ENCODE peak calls at places on chromosomes 6 and 20, in nine cellular contexts. One of them, this sample, is unnamed.

GRCh38 chr6:91606148-91606901 is 1019.5 kb upstream of the MAP3K7 start:
- DNase-seq in brain microvascular endothelial cell: no peak
- DNase-seq in GM12878: no peak
- DNase-seq in NB4: no peak
- DNase-seq in heart right ventricle: no peak
- DNase-seq in IMR-90: no peak
- DNase-seq in ascending aorta: no peak
- DNase-seq in foreskin fibroblast: no peak
- DNase-seq in body of pancreas: no peak
- DNase-seq in this sample: no peak

GRCh38 chr20:33306228-33306627 is 23.2 kb downstream of the BPIFB1 start:
- DNase-seq in brain microvascular endothelial cell: no peak
- DNase-seq in GM12878: no peak
- DNase-seq in NB4: no peak
- DNase-seq in heart right ventricle: no peak
- DNase-seq in IMR-90: no peak
- DNase-seq in ascending aorta: no peak
- DNase-seq in foreskin fibroblast: no peak
- DNase-seq in body of pancreas: no peak
- DNase-seq in this sample: no peak

GRCh38 chr6:121437861-121438651 is 2.6 kb downstream of the GJA1 start:
- DNase-seq in brain microvascular endothelial cell: peak
- DNase-seq in GM12878: no peak
- DNase-seq in NB4: peak
- DNase-seq in heart right ventricle: peak
- DNase-seq in IMR-90: peak
- DNase-seq in ascending aorta: peak
- DNase-seq in foreskin fibroblast: peak
- DNase-seq in body of pancreas: peak
- DNase-seq in this sample: no peak

GRCh38 chr6:45472383-45472782 is 94.6 kb upstream of the SUPT3H start:
- DNase-seq in brain microvascular endothelial cell: peak
- DNase-seq in GM12878: no peak
- DNase-seq in NB4: no peak
- DNase-seq in heart right ventricle: peak
- DNase-seq in IMR-90: peak
- DNase-seq in ascending aorta: no peak
- DNase-seq in foreskin fibroblast: peak
- DNase-seq in body of pancreas: no peak
- DNase-seq in this sample: no peak

GRCh38 chr6:74638467-74638866 is 567.4 kb downstream of the COL12A1 start:
- DNase-seq in brain microvascular endothelial cell: no peak
- DNase-seq in GM12878: no peak
- DNase-seq in NB4: no peak
- DNase-seq in heart right ventricle: no peak
- DNase-seq in IMR-90: no peak
- DNase-seq in ascending aorta: no peak
- DNase-seq in foreskin fibroblast: peak
- DNase-seq in body of pancreas: no peak
- DNase-seq in this sample: no peak

GRCh38 chr20:22383156-22383555 is 201.2 kb downstream of the FOXA2 start:
- DNase-seq in brain microvascular endothelial cell: no peak
- DNase-seq in GM12878: no peak
- DNase-seq in NB4: no peak
- DNase-seq in heart right ventricle: no peak
- DNase-seq in IMR-90: no peak
- DNase-seq in ascending aorta: no peak
- DNase-seq in foreskin fibroblast: no peak
- DNase-seq in body of pancreas: no peak
- DNase-seq in this sample: no peak

GRCh38 chr6:118881440-118882313 is 12.3 kb upstream of the ASF1A start:
- DNase-seq in brain microvascular endothelial cell: no peak
- DNase-seq in GM12878: no peak
- DNase-seq in NB4: no peak
- DNase-seq in heart right ventricle: no peak
- DNase-seq in IMR-90: no peak
- DNase-seq in ascending aorta: no peak
- DNase-seq in foreskin fibroblast: no peak
- DNase-seq in body of pancreas: no peak
- DNase-seq in this sample: no peak

GRCh38 chr20:44035924-44036323 is 121.3 kb downstream of the TOX2 start:
- DNase-seq in brain microvascular endothelial cell: no peak
- DNase-seq in GM12878: no peak
- DNase-seq in NB4: no peak
- DNase-seq in heart right ventricle: no peak
- DNase-seq in IMR-90: no peak
- DNase-seq in ascending aorta: peak
- DNase-seq in foreskin fibroblast: no peak
- DNase-seq in body of pancreas: no peak
- DNase-seq in this sample: no peak

GRCh38 chr20:57078101-57078500 is 188.3 kb downstream of the BMP7 start:
- DNase-seq in brain microvascular endothelial cell: no peak
- DNase-seq in GM12878: no peak
- DNase-seq in NB4: no peak
- DNase-seq in heart right ventricle: no peak
- DNase-seq in IMR-90: no peak
- DNase-seq in ascending aorta: no peak
- DNase-seq in foreskin fibroblast: no peak
- DNase-seq in body of pancreas: no peak
- DNase-seq in this sample: no peak

GRCh38 chr6:39876111-39876510 is 58.2 kb downstream of the MOCS1 start:
- DNase-seq in brain microvascular endothelial cell: no peak
- DNase-seq in GM12878: no peak
- DNase-seq in NB4: no peak
- DNase-seq in heart right ventricle: no peak
- DNase-seq in IMR-90: peak
- DNase-seq in ascending aorta: no peak
- DNase-seq in foreskin fibroblast: no peak
- DNase-seq in body of pancreas: no peak
- DNase-seq in this sample: no peak

GRCh38 chr6:114342086-114342825 is 567 bp downstream of the HS3ST5 start:
- DNase-seq in brain microvascular endothelial cell: no peak
- DNase-seq in GM12878: no peak
- DNase-seq in NB4: no peak
- DNase-seq in heart right ventricle: no peak
- DNase-seq in IMR-90: no peak
- DNase-seq in ascending aorta: no peak
- DNase-seq in foreskin fibroblast: peak
- DNase-seq in body of pancreas: peak
- DNase-seq in this sample: no peak

GRCh38 chr6:105402090-105402980 is 547 bp downstream of the PREP start:
- DNase-seq in brain microvascular endothelial cell: peak
- DNase-seq in GM12878: no peak
- DNase-seq in NB4: peak
- DNase-seq in heart right ventricle: peak
- DNase-seq in IMR-90: peak
- DNase-seq in ascending aorta: peak
- DNase-seq in foreskin fibroblast: peak
- DNase-seq in body of pancreas: no peak
- DNase-seq in this sample: no peak
- TF ChIP-seq CTCF in brain microvascular endothelial cell: no peak
- TF ChIP-seq CTCF in GM12878: no peak
- TF ChIP-seq CTCF in NB4: no peak
- TF ChIP-seq CTCF in heart right ventricle: no peak
- TF ChIP-seq CTCF in IMR-90: no peak
- TF ChIP-seq CTCF in ascending aorta: no peak
- TF ChIP-seq CTCF in foreskin fibroblast: no peak
- TF ChIP-seq CTCF in body of pancreas: no peak
- TF ChIP-seq CTCF in this sample: no peak

DNA sequence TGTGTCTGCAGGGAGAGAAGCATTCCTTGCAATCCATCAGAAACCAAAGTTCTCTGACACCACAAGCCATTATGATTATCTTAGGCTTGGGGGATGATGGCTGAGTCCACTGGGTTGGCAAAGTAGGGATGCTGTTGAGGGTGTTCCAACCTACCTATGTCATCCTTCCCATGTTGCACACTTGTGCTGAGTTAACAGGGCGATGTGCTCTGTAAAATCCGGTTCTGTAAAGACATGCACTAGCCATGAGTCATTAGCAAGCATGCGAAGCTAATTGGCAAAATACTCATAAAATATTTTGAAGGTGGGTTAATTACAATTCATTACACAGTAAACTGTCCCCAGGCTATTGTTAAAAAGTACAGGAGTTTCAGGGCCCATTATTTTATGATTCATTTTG is 115.4 kb downstream of the BMP2 start:
- DNase-seq in brain microvascular endothelial cell: no peak
- DNase-seq in GM12878: no peak
- DNase-seq in NB4: no peak
- DNase-seq in heart right ventricle: no peak
- DNase-seq in IMR-90: no peak
- DNase-seq in ascending aorta: no peak
- DNase-seq in foreskin fibroblast: peak
- DNase-seq in body of pancreas: no peak
- DNase-seq in this sample: no peak
- TF ChIP-seq CTCF in brain microvascular endothelial cell: no peak
- TF ChIP-seq CTCF in GM12878: no peak
- TF ChIP-seq CTCF in NB4: no peak
- TF ChIP-seq CTCF in heart right ventricle: no peak
- TF ChIP-seq CTCF in IMR-90: no peak
- TF ChIP-seq CTCF in ascending aorta: no peak
- TF ChIP-seq CTCF in foreskin fibroblast: no peak
- TF ChIP-seq CTCF in body of pancreas: no peak
- TF ChIP-seq CTCF in this sample: no peak

GRCh38 chr6:31728767-31729514 is at the start of gene DDAH2:
- DNase-seq in brain microvascular endothelial cell: no peak
- DNase-seq in GM12878: no peak
- DNase-seq in NB4: no peak
- DNase-seq in heart right ventricle: no peak
- DNase-seq in IMR-90: no peak
- DNase-seq in ascending aorta: no peak
- DNase-seq in foreskin fibroblast: no peak
- DNase-seq in body of pancreas: no peak
- DNase-seq in this sample: peak

GRCh38 chr6:31730631-31731086 is 1.6 kb upstream of the DDAH2 start:
- DNase-seq in brain microvascular endothelial cell: no peak
- DNase-seq in GM12878: no peak
- DNase-seq in NB4: peak
- DNase-seq in heart right ventricle: no peak
- DNase-seq in IMR-90: no peak
- DNase-seq in ascending aorta: no peak
- DNase-seq in foreskin fibroblast: no peak
- DNase-seq in body of pancreas: no peak
- DNase-seq in this sample: no peak

GRCh38 chr6:31729979-31730630 is 1.0 kb upstream of the DDAH2 start:
- DNase-seq in brain microvascular endothelial cell: peak
- DNase-seq in GM12878: no peak
- DNase-seq in NB4: peak
- DNase-seq in heart right ventricle: peak
- DNase-seq in IMR-90: peak
- DNase-seq in ascending aorta: peak
- DNase-seq in foreskin fibroblast: peak
- DNase-seq in body of pancreas: peak
- DNase-seq in this sample: peak

GRCh38 chr6:31727717-31728671 is 1.1 kb downstream of the DDAH2 start:
- DNase-seq in brain microvascular endothelial cell: no peak
- DNase-seq in GM12878: peak
- DNase-seq in NB4: no peak
- DNase-seq in heart right ventricle: no peak
- DNase-seq in IMR-90: no peak
- DNase-seq in ascending aorta: no peak
- DNase-seq in foreskin fibroblast: peak
- DNase-seq in body of pancreas: no peak
- DNase-seq in this sample: peak

GRCh38 chr6:31729515-31729978 is 448 bp upstream of the DDAH2 start:
- DNase-seq in brain microvascular endothelial cell: peak
- DNase-seq in GM12878: peak
- DNase-seq in NB4: peak
- DNase-seq in heart right ventricle: peak
- DNase-seq in IMR-90: peak
- DNase-seq in ascending aorta: peak
- DNase-seq in foreskin fibroblast: peak
- DNase-seq in body of pancreas: peak
- DNase-seq in this sample: peak
- TF ChIP-seq CTCF in brain microvascular endothelial cell: no peak
- TF ChIP-seq CTCF in GM12878: no peak
- TF ChIP-seq CTCF in NB4: peak
- TF ChIP-seq CTCF in heart right ventricle: no peak
- TF ChIP-seq CTCF in IMR-90: peak
- TF ChIP-seq CTCF in ascending aorta: peak
- TF ChIP-seq CTCF in foreskin fibroblast: peak
- TF ChIP-seq CTCF in body of pancreas: peak
- TF ChIP-seq CTCF in this sample: no peak

GRCh38 chr20:38927902-38928578 is 1.8 kb downstream of the FAM83D start:
- DNase-seq in brain microvascular endothelial cell: no peak
- DNase-seq in GM12878: no peak
- DNase-seq in NB4: peak
- DNase-seq in heart right ventricle: no peak
- DNase-seq in IMR-90: no peak
- DNase-seq in ascending aorta: no peak
- DNase-seq in foreskin fibroblast: no peak
- DNase-seq in body of pancreas: no peak
- DNase-seq in this sample: no peak

GRCh38 chr20:38930242-38930569 is 4.0 kb downstream of the FAM83D start:
- DNase-seq in brain microvascular endothelial cell: no peak
- DNase-seq in GM12878: no peak
- DNase-seq in NB4: no peak
- DNase-seq in heart right ventricle: no peak
- DNase-seq in IMR-90: no peak
- DNase-seq in ascending aorta: no peak
- DNase-seq in foreskin fibroblast: no peak
- DNase-seq in body of pancreas: no peak
- DNase-seq in this sample: no peak

GRCh38 chr20:38924718-38925117 is 1.5 kb upstream of the FAM83D start:
- DNase-seq in brain microvascular endothelial cell: no peak
- DNase-seq in GM12878: no peak
- DNase-seq in NB4: no peak
- DNase-seq in heart right ventricle: no peak
- DNase-seq in IMR-90: no peak
- DNase-seq in ascending aorta: no peak
- DNase-seq in foreskin fibroblast: no peak
- DNase-seq in body of pancreas: no peak
- DNase-seq in this sample: no peak

GRCh38 chr20:38926934-38927616 is 858 bp downstream of the FAM83D start:
- DNase-seq in brain microvascular endothelial cell: no peak
- DNase-seq in GM12878: no peak
- DNase-seq in NB4: no peak
- DNase-seq in heart right ventricle: no peak
- DNase-seq in IMR-90: peak
- DNase-seq in ascending aorta: no peak
- DNase-seq in foreskin fibroblast: peak
- DNase-seq in body of pancreas: no peak
- DNase-seq in this sample: no peak

DNA sequence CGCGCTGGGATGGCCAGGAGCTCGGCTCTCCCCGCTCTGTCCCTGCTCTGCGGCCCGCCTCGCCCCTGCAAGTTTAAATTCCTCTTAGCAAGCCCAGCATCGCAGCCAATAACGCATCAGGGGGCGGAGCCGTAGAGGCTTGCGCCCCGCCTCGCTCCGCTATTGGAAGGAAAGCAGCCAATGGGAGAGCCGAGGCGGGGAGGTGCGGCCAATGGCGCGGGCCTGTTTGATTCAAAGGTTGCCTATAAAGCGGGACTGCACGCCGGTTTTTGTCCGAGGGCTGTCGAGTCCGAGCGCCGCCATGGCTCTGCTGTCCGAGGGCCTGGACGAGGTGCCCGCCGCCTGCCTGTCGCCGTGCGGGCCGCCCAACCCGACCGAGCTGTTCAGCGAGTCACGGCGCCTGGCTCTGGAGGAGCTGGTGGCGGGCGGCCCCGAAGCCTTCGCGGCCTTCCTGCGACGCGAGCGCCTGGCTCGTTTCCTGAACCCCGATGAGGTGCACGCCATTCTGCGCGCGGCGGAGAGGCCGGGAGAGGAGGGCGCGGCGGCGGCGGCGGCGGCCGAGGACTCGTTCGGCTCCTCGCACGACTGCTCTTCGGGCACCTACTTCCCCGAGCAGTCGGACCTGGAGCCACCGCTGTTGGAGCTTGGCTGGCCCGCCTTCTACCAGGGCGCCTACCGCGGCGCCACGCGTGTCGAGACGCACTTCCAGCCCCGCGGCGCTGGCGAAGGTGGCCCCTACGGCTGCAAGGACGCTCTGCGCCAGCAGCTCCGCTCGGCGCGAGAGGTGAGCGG is at the start of gene FAM83D:
- DNase-seq in brain microvascular endothelial cell: peak
- DNase-seq in GM12878: peak
- DNase-seq in NB4: peak
- DNase-seq in heart right ventricle: peak
- DNase-seq in IMR-90: peak
- DNase-seq in ascending aorta: peak
- DNase-seq in foreskin fibroblast: peak
- DNase-seq in body of pancreas: peak
- DNase-seq in this sample: peak
- TF ChIP-seq CTCF in brain microvascular endothelial cell: no peak
- TF ChIP-seq CTCF in GM12878: no peak
- TF ChIP-seq CTCF in NB4: no peak
- TF ChIP-seq CTCF in heart right ventricle: no peak
- TF ChIP-seq CTCF in IMR-90: peak
- TF ChIP-seq CTCF in ascending aorta: no peak
- TF ChIP-seq CTCF in foreskin fibroblast: no peak
- TF ChIP-seq CTCF in body of pancreas: no peak
- TF ChIP-seq CTCF in this sample: peak